ENCODE peak calls at places on chromosomes 11 and 22, in five cellular contexts. G is GM13977, W is nephron progenitor cell, A is osteoblast, S is cardiac fibroblast. M is an unnamed sample.

GRCh38 chr11:20443596-20443995 is 56.1 kb downstream of the PRMT3 start:
- DNase-seq in G (no peak), W (no peak), A (peak; percentile 1), S (peak; percentile 50), M (no peak)

GRCh38 chr22:27985323-27986275 is 66.5 kb upstream of the PITPNB start:
- DNase-seq in G (no peak), W (no peak), A (no peak), S (no peak), M (no peak)

GRCh38 chr11:110989734-110990133 is 255.8 kb upstream of the POU2AF2 start:
- DNase-seq in G (no peak), W (no peak), A (no peak), S (peak; percentile 83), M (no peak)

GRCh38 chr11:11536650-11537049 is 85.2 kb downstream of the GALNT18 start:
- DNase-seq in G (no peak), W (no peak), A (no peak), S (no peak), M (no peak)

GRCh38 chr11:65418431-65418680 is 4.2 kb upstream of the NEAT1 start:
- DNase-seq in G (no peak), W (no peak), A (no peak), S (peak; percentile 48), M (no peak)

GRCh38 chr22:35955546-35955945 is 73.1 kb downstream of the RBFOX2 start:
- DNase-seq in G (no peak), W (no peak), A (no peak), S (no peak), M (no peak)

GRCh38 chr11:57343825-57344224 is 5.7 kb downstream of the P2RX3 start:
- DNase-seq in G (no peak), W (no peak), A (peak; percentile 25), S (no peak), M (no peak)

GRCh38 chr11:9568854-9569587 is 4.4 kb upstream of the WEE1 start:
- DNase-seq in G (no peak), W (no peak), A (peak; percentile 90), S (peak; percentile 96), M (no peak)

GRCh38 chr22:28903080-28903479 is 19.7 kb downstream of the ZNRF3 start:
- DNase-seq in G (no peak), W (no peak), A (no peak), S (no peak), M (peak; percentile 34)

GRCh38 chr22:50726643-50727340 is 11.2 kb upstream of the ACR start:
- DNase-seq in G (no peak), W (no peak), A (no peak), S (no peak), M (peak; percentile 68)

DNA sequence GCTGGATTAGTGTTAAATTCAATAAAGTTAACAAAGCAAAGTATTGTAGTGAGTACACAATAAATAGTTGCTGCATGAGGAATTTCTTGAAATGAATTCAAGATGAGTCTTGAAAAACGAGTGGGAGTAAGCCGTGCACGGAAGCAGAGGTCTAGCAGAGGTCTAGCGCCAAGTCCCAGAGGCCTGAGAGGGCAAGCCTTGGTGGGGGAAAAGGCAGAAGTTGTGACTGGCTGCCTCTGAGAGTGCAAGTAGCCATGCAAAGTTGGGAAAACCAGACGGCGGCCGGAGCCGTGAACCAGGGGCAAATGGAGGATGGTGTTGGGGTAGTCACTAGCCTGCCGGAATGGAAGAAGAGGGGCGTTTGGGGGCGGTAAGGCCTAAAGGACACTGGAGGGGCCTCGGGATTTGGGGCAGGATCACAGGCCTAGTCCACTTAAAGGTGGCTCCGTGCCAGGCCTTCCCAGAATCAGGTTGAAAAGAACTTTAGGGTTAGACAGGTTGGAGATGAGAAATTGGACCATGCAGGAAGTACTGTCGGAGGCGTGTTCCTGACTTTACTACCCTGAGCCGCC is 379 bp upstream of the SLC3A2 start:
- DNase-seq in G (peak; percentile 67), W (peak; percentile 36), A (peak; percentile 95), S (peak; percentile 92), M (no peak)
- TF ChIP-seq CTCF in G (no peak), W (no peak), A (no peak), S (no peak), M (no peak)

GRCh38 chr11:119295178-119295577 is 21.8 kb downstream of the MCAM start:
- DNase-seq in G (no peak), W (no peak), A (no peak), S (peak; percentile 38), M (no peak)
- TF ChIP-seq CTCF in G (no peak), W (no peak), A (peak; percentile 27), S (no peak), M (peak; percentile 54)

GRCh38 chr11:69165775-69166174 is 10.0 kb downstream of the SMIM38 start:
- DNase-seq in G (no peak), W (no peak), A (no peak), S (no peak), M (no peak)
- TF ChIP-seq CTCF in G (no peak), W (no peak), A (no peak), S (no peak), M (no peak)

GRCh38 chr22:21868651-21869050 is 1.2 kb upstream of the MAPK1 start:
- DNase-seq in G (no peak), W (no peak), A (no peak), S (no peak), M (no peak)

GRCh38 chr22:21862386-21863242 is 4.8 kb downstream of the MAPK1 start:
- DNase-seq in G (no peak), W (no peak), A (no peak), S (no peak), M (no peak)

GRCh38 chr22:21866821-21867527 is 471 bp downstream of the MAPK1 start:
- DNase-seq in G (no peak), W (no peak), A (peak; percentile 84), S (peak; percentile 30), M (no peak)

GRCh38 chr22:21865041-21865440 is 2.4 kb downstream of the MAPK1 start:
- DNase-seq in G (no peak), W (no peak), A (peak; percentile 78), S (peak; percentile 83), M (no peak)

GRCh38 chr22:21867528-21868266 is at the start of gene MAPK1:
- DNase-seq in G (peak; percentile 92), W (peak; percentile 94), A (peak; percentile 99), S (peak; percentile 85), M (peak; percentile 97)
- TF ChIP-seq CTCF in G (peak; percentile 28), W (no peak), A (no peak), S (no peak), M (peak; percentile 75)

GRCh38 chr11:107752954-107753822 is 41.3 kb upstream of the SLN start:
- DNase-seq in G (no peak), W (no peak), A (peak; percentile 39), S (no peak), M (no peak)

GRCh38 chr11:107756553-107756952 is 44.7 kb upstream of the SLN start:
- DNase-seq in G (no peak), W (no peak), A (no peak), S (no peak), M (no peak)

GRCh38 chr11:107752508-107752907 is 40.7 kb upstream of the SLN start:
- DNase-seq in G (no peak), W (no peak), A (no peak), S (no peak), M (no peak)

GRCh38 chr11:107757661-107758060 is 45.8 kb upstream of the SLN start:
- DNase-seq in G (no peak), W (no peak), A (no peak), S (no peak), M (no peak)
- TF ChIP-seq CTCF in G (no peak), W (no peak), A (peak; percentile 19), S (no peak), M (no peak)

GRCh38 chr11:70128435-70128906 is 50.4 kb downstream of the ANO1 start:
- DNase-seq in G (no peak), W (peak; percentile 36), A (peak; percentile 97), S (peak; percentile 21), M (no peak)
- TF ChIP-seq CTCF in G (no peak), W (no peak), A (peak; percentile 35), S (no peak), M (peak; percentile 64)

GRCh38 chr11:30322826-30323710 is at the start of gene ARL14EP:
- DNase-seq in G (peak; percentile 79), W (peak; percentile 89), A (peak; percentile 79), S (peak; percentile 97), M (peak; percentile 98)
- TF ChIP-seq CTCF in G (no peak), W (no peak), A (no peak), S (no peak), M (peak; percentile 13)